ENCODE peak calls at places on chromosomes 16 and 17, in six cellular contexts. V, G, O, U, F and C are unnamed samples.

GRCh38 chr17:39810939-39811728 is 53.0 kb downstream of the IKZF3 start:
- DNase-seq in U (no peak), F (no peak), G (no peak), V (no peak), O (no peak), C (no peak)

GRCh38 chr17:41326173-41327145 is 10.9 kb upstream of the KRTAP17-1 start:
- DNase-seq in O (no peak), U (no peak), F (no peak), G (no peak), V (no peak), C (no peak)

GRCh38 chr17:38509008-38509771 is 80.9 kb downstream of the ARHGAP23 start:
- DNase-seq in V (peak), G (peak), O (peak), F (peak), U (peak), C (peak)

GRCh38 chr16:27924411-27925118 is 138.9 kb downstream of the GSG1L start:
- DNase-seq in V (no peak), O (no peak), U (no peak), G (no peak), F (no peak), C (no peak)

GRCh38 chr16:4925791-4926190 is 11.2 kb downstream of the PPL start:
- DNase-seq in V (no peak), G (no peak), O (no peak), F (no peak), U (no peak), C (no peak)

GRCh38 chr16:31149894-31150890 is at the start of gene PRSS36:
- DNase-seq in F (no peak), G (no peak), O (no peak), V (no peak), U (no peak), C (no peak)

GRCh38 chr16:25037632-25038031 is 22.5 kb upstream of the ARHGAP17 start:
- DNase-seq in O (no peak), U (no peak), F (no peak), G (no peak), V (no peak), C (no peak)

GRCh38 chr17:57948555-57949420 is 6.4 kb downstream of the CUEDC1 start:
- DNase-seq in O (peak), F (no peak), U (peak), V (no peak), G (no peak), C (no peak)

GRCh38 chr17:81294512-81295030 is 536 bp downstream of the SLC38A10 start:
- DNase-seq in V (no peak), U (peak), F (no peak), G (no peak), O (peak), C (peak)

GRCh38 chr17:67244621-67245072 is 349 bp downstream of the HELZ start:
- DNase-seq in F (no peak), U (no peak), V (no peak), O (peak), G (no peak), C (peak)

GRCh38 chr17:45753645-45754225 is 30.4 kb upstream of the CRHR1 start:
- DNase-seq in O (no peak), G (no peak), U (no peak), V (no peak), F (no peak), C (no peak)

GRCh38 chr16:86706726-86707125 is 128.4 kb downstream of the FOXL1 start:
- DNase-seq in F (no peak), U (no peak), G (no peak), V (no peak), O (no peak), C (no peak)

GRCh38 chr17:14050616-14051015 is 18.7 kb upstream of the COX10 start:
- DNase-seq in F (no peak), V (no peak), O (no peak), G (no peak), U (no peak), C (no peak)

GRCh38 chr17:13429201-13429600 is 172.5 kb downstream of the HS3ST3A1 start:
- DNase-seq in U (peak), V (no peak), O (peak), G (no peak), F (no peak), C (no peak)

GRCh38 chr16:55508271-55508921 is 476 bp upstream of the LPCAT2 start:
- DNase-seq in F (no peak), U (no peak), V (no peak), G (no peak), O (no peak), C (no peak)

GRCh38 chr17:66947311-66947710 is 17.2 kb upstream of the CACNG4 start:
- DNase-seq in U (no peak), F (no peak), O (no peak), G (no peak), V (no peak), C (no peak)

GRCh38 chr17:67531291-67531690 is 154.2 kb downstream of the PITPNC1 start:
- DNase-seq in V (no peak), G (no peak), F (no peak), O (no peak), U (no peak), C (no peak)

GRCh38 chr16:53817117-53817516 is 113.2 kb downstream of the FTO start:
- DNase-seq in O (peak), G (no peak), F (no peak), U (peak), V (no peak), C (no peak)

GRCh38 chr16:9092963-9093477 is 1.6 kb downstream of the HAPSTR1 start:
- DNase-seq in O (peak), V (peak), G (peak), F (no peak), U (no peak), C (peak)

GRCh38 chr17:1829189-1829578 is 518 bp downstream of the SMYD4 start:
- DNase-seq in U (no peak), V (no peak), O (peak), F (no peak), G (no peak), C (peak)

GRCh38 chr17:7486181-7486580 is 2.0 kb downstream of the POLR2A start:
- DNase-seq in V (no peak), O (no peak), F (no peak), G (no peak), U (peak), C (no peak)

GRCh38 chr16:66539628-66540469 is 10.1 kb downstream of the TK2 start:
- DNase-seq in U (no peak), V (no peak), O (peak), F (no peak), G (no peak), C (no peak)

GRCh38 chr16:11175850-11176341 is 80.1 kb downstream of the SOCS1 start:
- DNase-seq in U (no peak), F (no peak), V (no peak), G (no peak), O (no peak), C (no peak)

GRCh38 chr16:69286941-69287713 is 24.0 kb upstream of the VPS4A start:
- DNase-seq in U (peak), V (no peak), G (no peak), F (peak), O (peak), C (peak)

GRCh38 chr16:6862058-6862457 is 470.6 kb upstream of the RBFOX1 start:
- DNase-seq in O (no peak), G (no peak), U (no peak), F (no peak), V (no peak), C (no peak)

GRCh38 chr16:89606006-89606405 is 7.4 kb upstream of the DPEP1 start:
- DNase-seq in U (no peak), V (no peak), O (no peak), G (no peak), F (no peak), C (no peak)

GRCh38 chr16:71626018-71626857 is at the start of gene MARVELD3:
- DNase-seq in V (peak), O (peak), F (no peak), G (peak), U (no peak), C (no peak)

GRCh38 chr16:70453891-70454220 is 539 bp upstream of the FCSK start:
- DNase-seq in G (no peak), U (no peak), V (no peak), F (no peak), O (peak), C (no peak)

GRCh38 chr17:9098242-9098641 is 76.9 kb downstream of the NTN1 start:
- DNase-seq in V (no peak), U (no peak), F (no peak), G (no peak), O (no peak), C (no peak)

GRCh38 chr17:58621174-58621573 is 70.7 kb downstream of the TEX14 start:
- DNase-seq in U (no peak), V (no peak), F (no peak), G (no peak), O (no peak), C (no peak)

GRCh38 chr16:8887952-8888560 is 5.9 kb downstream of the LITAFD start:
- DNase-seq in V (no peak), F (peak), U (peak), G (no peak), O (peak), C (no peak)

GRCh38 chr16:67481561-67482259 is 753 bp upstream of the ATP6V0D1 start:
- DNase-seq in O (peak), F (no peak), U (peak), V (no peak), G (no peak), C (peak)

GRCh38 chr16:85979605-85980004 is 80.6 kb downstream of the IRF8 start:
- DNase-seq in O (no peak), U (no peak), F (no peak), V (no peak), G (no peak), C (no peak)

GRCh38 chr17:80105762-80106161 is 4.4 kb downstream of the GAA start:
- DNase-seq in U (peak), F (no peak), G (no peak), O (no peak), V (no peak), C (no peak)

GRCh38 chr17:64707077-64707591 is 45.0 kb upstream of the SMURF2 start:
- DNase-seq in V (no peak), U (peak), O (peak), G (no peak), F (peak), C (peak)

GRCh38 chr17:10754109-10754508 is 24.3 kb upstream of the TMEM220 start:
- DNase-seq in V (no peak), O (peak), F (no peak), G (no peak), U (peak), C (no peak)

GRCh38 chr16:13262270-13263090 is 361.1 kb downstream of the SHISA9 start:
- DNase-seq in U (no peak), F (no peak), O (no peak), V (no peak), G (no peak), C (no peak)

GRCh38 chr17:44587339-44587738 is 30.1 kb downstream of the FZD2 start:
- DNase-seq in O (peak), G (no peak), V (no peak), U (peak), F (no peak), C (peak)

DNA sequence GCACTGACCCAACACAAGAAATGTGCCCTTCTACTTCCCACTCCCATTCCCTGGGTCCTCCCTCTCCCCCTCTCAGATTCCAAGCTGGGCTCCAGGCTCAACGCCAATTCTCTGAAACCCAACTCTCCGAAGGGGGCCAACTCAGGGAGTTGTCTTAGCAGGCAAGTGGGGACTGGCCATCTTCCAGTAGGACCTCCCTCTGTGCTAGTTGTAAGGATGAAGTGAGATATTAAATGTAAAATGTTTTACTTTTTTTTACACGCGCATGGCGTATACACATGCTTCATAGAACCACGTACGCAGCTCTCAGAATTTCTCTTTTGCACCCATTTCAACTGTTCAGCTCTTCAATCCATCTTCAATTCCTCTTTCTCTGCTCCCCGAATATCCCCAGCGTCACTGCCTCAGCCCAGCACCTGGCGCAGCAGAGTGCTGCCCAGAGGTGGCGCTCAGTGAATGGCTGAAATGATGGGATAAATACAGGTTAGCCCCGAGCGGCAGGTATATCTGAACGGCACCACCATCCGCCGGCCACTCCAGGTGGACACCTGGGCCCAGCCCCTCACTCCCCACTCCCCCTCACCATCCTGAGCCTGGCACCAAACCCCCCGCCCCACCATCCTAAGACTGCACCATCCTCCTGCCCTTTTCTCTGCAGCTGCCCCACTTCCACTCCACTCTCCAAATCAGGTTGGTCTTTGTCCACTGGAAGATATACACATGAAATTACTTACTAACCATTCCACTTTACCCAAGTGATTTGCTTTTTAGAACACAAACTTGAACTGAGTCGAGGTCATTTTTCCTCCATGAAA is 43.9 kb upstream of the TNRC6C start:
- DNase-seq in O (peak), V (no peak), G (no peak), F (no peak), U (no peak), C (no peak)
- TF ChIP-seq CTCF in O (peak), V (no peak), G (peak), F (no peak), U (no peak), C (no peak)

GRCh38 chr16:1426734-1427451 is 4.0 kb upstream of the PERCC1 start:
- DNase-seq in U (no peak), F (no peak), V (no peak), G (no peak), O (no peak), C (no peak)
- TF ChIP-seq CTCF in U (no peak), F (no peak), V (no peak), G (peak), O (no peak), C (no peak)

GRCh38 chr16:3149630-3150345 is 15.0 kb downstream of the ZNF213 start:
- DNase-seq in V (peak), U (peak), F (no peak), O (peak), G (peak), C (peak)
- TF ChIP-seq CTCF in V (no peak), U (peak), F (peak), O (peak), G (peak), C (peak)

GRCh38 chr16:14308357-14308723 is 237.2 kb downstream of the MRTFB start:
- DNase-seq in V (no peak), F (no peak), O (no peak), G (no peak), U (no peak), C (no peak)
- TF ChIP-seq CTCF in V (no peak), F (no peak), O (no peak), G (no peak), U (no peak), C (no peak)

GRCh38 chr17:27246537-27246936 is 47.4 kb upstream of the WSB1 start:
- DNase-seq in O (no peak), U (no peak), V (no peak), F (no peak), G (no peak), C (no peak)

GRCh38 chr17:27247071-27247957 is 46.6 kb upstream of the WSB1 start:
- DNase-seq in O (peak), F (peak), G (no peak), U (peak), V (no peak), C (peak)

GRCh38 chr17:27244019-27244418 is 49.9 kb upstream of the WSB1 start:
- DNase-seq in O (no peak), V (no peak), G (no peak), F (no peak), U (no peak), C (no peak)

GRCh38 chr17:27244481-27245223 is 49.3 kb upstream of the WSB1 start:
- DNase-seq in V (no peak), U (peak), F (peak), O (peak), G (no peak), C (peak)

DNA sequence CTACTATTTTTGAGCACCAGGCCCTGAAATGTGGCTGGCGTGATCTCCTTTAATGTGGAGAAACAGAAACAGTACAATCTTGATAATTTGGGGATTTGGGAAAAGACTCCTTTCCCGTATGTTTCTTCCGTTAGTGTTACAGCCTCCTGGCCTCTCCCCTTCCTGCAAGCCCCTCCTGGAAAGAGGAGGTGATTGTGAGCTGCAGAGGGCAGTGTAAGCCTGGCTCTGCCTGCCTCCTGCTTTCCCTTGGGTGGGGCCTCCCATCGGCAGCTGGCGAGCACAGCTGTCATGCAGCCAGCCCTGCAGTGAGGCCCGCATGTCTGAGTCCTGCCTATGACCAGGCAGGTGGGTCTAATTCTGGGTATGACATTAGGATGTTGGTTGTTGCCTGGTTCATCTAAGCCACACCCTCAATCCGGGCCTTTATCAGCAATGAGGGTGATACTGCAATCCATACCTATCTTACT is 48.7 kb upstream of the WSB1 start:
- DNase-seq in U (peak), F (peak), V (peak), G (peak), O (peak), C (peak)
- TF ChIP-seq CTCF in U (peak), F (peak), V (peak), G (peak), O (peak), C (peak)

GRCh38 chr17:61237275-61237674 is 162.4 kb upstream of the TBX2 start:
- DNase-seq in F (no peak), U (no peak), G (no peak), O (no peak), V (no peak), C (no peak)
- TF ChIP-seq CTCF in F (no peak), U (no peak), G (no peak), O (no peak), V (no peak), C (no peak)

GRCh38 chr16:78230832-78231231 is 131.4 kb downstream of the WWOX start:
- DNase-seq in G (no peak), V (no peak), U (peak), O (peak), F (no peak), C (no peak)

GRCh38 chr16:78228704-78229103 is 129.2 kb downstream of the WWOX start:
- DNase-seq in O (no peak), V (no peak), U (no peak), G (no peak), F (no peak), C (no peak)

GRCh38 chr16:78224342-78224741 is 124.9 kb downstream of the WWOX start:
- DNase-seq in G (no peak), U (no peak), V (no peak), O (no peak), F (no peak), C (no peak)

DNA sequence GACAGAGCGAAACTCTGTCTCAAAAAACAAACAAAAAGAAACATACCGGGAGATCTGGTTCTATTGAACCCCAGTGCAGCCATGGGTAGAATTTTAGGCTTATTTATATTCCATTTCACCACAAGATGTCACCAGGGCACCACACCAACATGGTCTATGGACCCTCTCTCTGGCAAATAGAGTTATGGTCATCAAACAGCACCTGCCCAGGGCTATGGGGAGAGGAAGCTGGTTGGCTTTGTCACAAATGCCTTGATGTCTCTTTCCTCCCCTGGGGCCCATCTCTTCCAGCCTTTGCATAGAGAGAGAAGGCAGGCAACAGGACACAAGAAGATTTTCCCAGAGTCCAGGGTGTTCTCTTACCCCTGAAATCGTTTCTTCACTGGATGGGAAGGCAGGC is 128.4 kb downstream of the WWOX start:
- DNase-seq in F (no peak), U (no peak), V (no peak), O (no peak), G (no peak), C (no peak)
- TF ChIP-seq CTCF in F (no peak), U (peak), V (no peak), O (peak), G (peak), C (peak)